ENCODE peak calls at places on chromosomes 6 and 20, in five cellular contexts. O is NCI-H2107, F is NCI-H1105, W is fibroblast of lung, G is pons. S is an unnamed sample.
A peak's percentile ranks its signal among the peaks of the same experiment; 100 is the strongest.

GRCh38 chr6:83536034-83536646 is 23.8 kb downstream of the PRSS35 start:
- DNase-seq in O (no peak), F (no peak), W (peak; percentile 25), G (no peak), S (peak; percentile 15)

GRCh38 chr6:107491791-107492674 is 2.1 kb downstream of the SOBP start:
- DNase-seq in O (no peak), F (peak; percentile 1), W (peak; percentile 66), G (peak; percentile 90), S (no peak)

GRCh38 chr6:16320533-16321340 is 82.3 kb downstream of the GMPR start:
- DNase-seq in O (no peak), F (no peak), W (peak; percentile 58), G (peak; percentile 72), S (no peak)

GRCh38 chr20:25408170-25408547 is 686 bp downstream of the GINS1 start:
- DNase-seq in O (no peak), F (no peak), W (no peak), G (no peak), S (no peak)

GRCh38 chr6:80547827-80548226 is 441.4 kb downstream of the BCKDHB start:
- DNase-seq in O (no peak), F (no peak), W (peak; percentile 94), G (no peak), S (no peak)

GRCh38 chr6:56839533-56840183 is 115.2 kb upstream of the BEND6 start:
- DNase-seq in O (no peak), F (no peak), W (no peak), G (peak; percentile 39), S (no peak)

GRCh38 chr20:38117635-38118034 is 47.4 kb downstream of the TGM2 start:
- DNase-seq in O (no peak), F (no peak), W (peak; percentile 97), G (no peak), S (no peak)

GRCh38 chr6:134667106-134667505 is 282.8 kb downstream of the ALDH8A1 start:
- DNase-seq in O (no peak), F (no peak), W (peak; percentile 38), G (no peak), S (no peak)

GRCh38 chr6:14333556-14334305 is 216.2 kb downstream of the CD83 start:
- DNase-seq in O (no peak), F (no peak), W (peak; percentile 77), G (no peak), S (no peak)

GRCh38 chr20:57361517-57361916 is 10.5 kb downstream of the RAE1 start:
- DNase-seq in O (no peak), F (no peak), W (peak; percentile 88), G (no peak), S (no peak)

GRCh38 chr6:29631860-29632731 is 887 bp downstream of the GABBR1 start:
- DNase-seq in O (no peak), F (peak; percentile 59), W (peak; percentile 70), G (no peak), S (no peak)

GRCh38 chr6:80541186-80541585 is 434.7 kb downstream of the BCKDHB start:
- DNase-seq in O (no peak), F (no peak), W (peak; percentile 96), G (no peak), S (no peak)

S was measured in NCI-H2029.